ENCODE peak calls at places on chromosomes 12 and 14, in nine cellular contexts. One of them, this sample, is unnamed.

GRCh38 chr12:11861864-11862600 is 208.7 kb upstream of the BCL2L14 start:
- DNase-seq in WTC11: no peak
- DNase-seq in activated T-cell treated with anti-CD3 and anti-CD28 coated beads, Interleukin-2, amount 50 U/mL, for 4 hours: no peak
- DNase-seq in fibroblast of the conjunctiva: no peak
- DNase-seq in SHP77: no peak
- DNase-seq in fibroblast of pulmonary artery: no peak
- DNase-seq in transverse colon: no peak
- DNase-seq in NCI-H2107: no peak
- DNase-seq in frontal cortex: no peak
- DNase-seq in this sample: no peak

GRCh38 chr12:67276469-67276868 is 7.3 kb downstream of the CAND1 start:
- DNase-seq in fibroblast of the conjunctiva: no peak
- DNase-seq in transverse colon: no peak
- DNase-seq in WTC11: no peak
- DNase-seq in SHP77: no peak
- DNase-seq in frontal cortex: no peak
- DNase-seq in NCI-H2107: no peak
- DNase-seq in fibroblast of pulmonary artery: no peak
- DNase-seq in activated T-cell treated with anti-CD3 and anti-CD28 coated beads, Interleukin-2, amount 50 U/mL, for 4 hours: no peak
- DNase-seq in this sample: no peak

GRCh38 chr14:105477659-105478623 is 3.3 kb downstream of the CRIP2 start:
- DNase-seq in activated T-cell treated with anti-CD3 and anti-CD28 coated beads, Interleukin-2, amount 50 U/mL, for 4 hours: peak
- DNase-seq in fibroblast of pulmonary artery: no peak
- DNase-seq in SHP77: no peak
- DNase-seq in WTC11: no peak
- DNase-seq in transverse colon: no peak
- DNase-seq in NCI-H2107: peak
- DNase-seq in fibroblast of the conjunctiva: no peak
- DNase-seq in frontal cortex: no peak
- DNase-seq in this sample: no peak

GRCh38 chr12:70484464-70484863 is 118.4 kb downstream of the KCNMB4 start:
- DNase-seq in activated T-cell treated with anti-CD3 and anti-CD28 coated beads, Interleukin-2, amount 50 U/mL, for 4 hours: no peak
- DNase-seq in fibroblast of the conjunctiva: no peak
- DNase-seq in fibroblast of pulmonary artery: no peak
- DNase-seq in SHP77: no peak
- DNase-seq in frontal cortex: no peak
- DNase-seq in NCI-H2107: no peak
- DNase-seq in transverse colon: no peak
- DNase-seq in WTC11: no peak
- DNase-seq in this sample: no peak

GRCh38 chr12:30985814-30986452 is 59.4 kb downstream of the TSPAN11 start:
- DNase-seq in transverse colon: peak
- DNase-seq in fibroblast of the conjunctiva: peak
- DNase-seq in NCI-H2107: peak
- DNase-seq in SHP77: peak
- DNase-seq in activated T-cell treated with anti-CD3 and anti-CD28 coated beads, Interleukin-2, amount 50 U/mL, for 4 hours: no peak
- DNase-seq in frontal cortex: peak
- DNase-seq in fibroblast of pulmonary artery: peak
- DNase-seq in WTC11: peak
- DNase-seq in this sample: peak

GRCh38 chr14:93748208-93749080 is 39.8 kb downstream of the PRIMA1 start:
- DNase-seq in activated T-cell treated with anti-CD3 and anti-CD28 coated beads, Interleukin-2, amount 50 U/mL, for 4 hours: no peak
- DNase-seq in SHP77: no peak
- DNase-seq in frontal cortex: no peak
- DNase-seq in NCI-H2107: no peak
- DNase-seq in fibroblast of the conjunctiva: no peak
- DNase-seq in fibroblast of pulmonary artery: no peak
- DNase-seq in transverse colon: no peak
- DNase-seq in WTC11: no peak
- DNase-seq in this sample: no peak

GRCh38 chr12:5648692-5649338 is 216.9 kb downstream of the NTF3 start:
- DNase-seq in NCI-H2107: peak
- DNase-seq in frontal cortex: no peak
- DNase-seq in WTC11: peak
- DNase-seq in activated T-cell treated with anti-CD3 and anti-CD28 coated beads, Interleukin-2, amount 50 U/mL, for 4 hours: no peak
- DNase-seq in fibroblast of pulmonary artery: peak
- DNase-seq in transverse colon: no peak
- DNase-seq in SHP77: peak
- DNase-seq in fibroblast of the conjunctiva: no peak
- DNase-seq in this sample: peak

GRCh38 chr12:54311091-54311490 is 10.3 kb upstream of the NFE2 start:
- DNase-seq in fibroblast of pulmonary artery: no peak
- DNase-seq in transverse colon: no peak
- DNase-seq in frontal cortex: no peak
- DNase-seq in SHP77: no peak
- DNase-seq in WTC11: no peak
- DNase-seq in fibroblast of the conjunctiva: no peak
- DNase-seq in activated T-cell treated with anti-CD3 and anti-CD28 coated beads, Interleukin-2, amount 50 U/mL, for 4 hours: no peak
- DNase-seq in NCI-H2107: no peak
- DNase-seq in this sample: no peak

GRCh38 chr12:85155791-85156190 is 119.6 kb downstream of the LRRIQ1 start:
- DNase-seq in frontal cortex: no peak
- DNase-seq in transverse colon: no peak
- DNase-seq in WTC11: no peak
- DNase-seq in fibroblast of the conjunctiva: peak
- DNase-seq in activated T-cell treated with anti-CD3 and anti-CD28 coated beads, Interleukin-2, amount 50 U/mL, for 4 hours: no peak
- DNase-seq in SHP77: peak
- DNase-seq in fibroblast of pulmonary artery: peak
- DNase-seq in NCI-H2107: no peak
- DNase-seq in this sample: no peak

GRCh38 chr14:71365305-71365865 is 458.1 kb downstream of the PCNX1 start:
- DNase-seq in SHP77: no peak
- DNase-seq in activated T-cell treated with anti-CD3 and anti-CD28 coated beads, Interleukin-2, amount 50 U/mL, for 4 hours: no peak
- DNase-seq in fibroblast of the conjunctiva: no peak
- DNase-seq in NCI-H2107: no peak
- DNase-seq in fibroblast of pulmonary artery: no peak
- DNase-seq in frontal cortex: no peak
- DNase-seq in transverse colon: no peak
- DNase-seq in WTC11: no peak
- DNase-seq in this sample: no peak

GRCh38 chr12:120439646-120440247 is 1.8 kb downstream of the COX6A1 start:
- DNase-seq in SHP77: peak
- DNase-seq in transverse colon: peak
- DNase-seq in fibroblast of pulmonary artery: peak
- DNase-seq in NCI-H2107: peak
- DNase-seq in WTC11: peak
- DNase-seq in activated T-cell treated with anti-CD3 and anti-CD28 coated beads, Interleukin-2, amount 50 U/mL, for 4 hours: peak
- DNase-seq in fibroblast of the conjunctiva: peak
- DNase-seq in frontal cortex: peak
- DNase-seq in this sample: peak

GRCh38 chr12:108629156-108629555 is 4.5 kb downstream of the SELPLG start:
- DNase-seq in frontal cortex: no peak
- DNase-seq in WTC11: no peak
- DNase-seq in fibroblast of pulmonary artery: no peak
- DNase-seq in SHP77: no peak
- DNase-seq in activated T-cell treated with anti-CD3 and anti-CD28 coated beads, Interleukin-2, amount 50 U/mL, for 4 hours: no peak
- DNase-seq in transverse colon: peak
- DNase-seq in NCI-H2107: no peak
- DNase-seq in fibroblast of the conjunctiva: no peak
- DNase-seq in this sample: no peak

GRCh38 chr12:101021911-101022388 is 188.1 kb downstream of the SLC5A8 start:
- DNase-seq in SHP77: no peak
- DNase-seq in activated T-cell treated with anti-CD3 and anti-CD28 coated beads, Interleukin-2, amount 50 U/mL, for 4 hours: no peak
- DNase-seq in fibroblast of the conjunctiva: peak
- DNase-seq in transverse colon: no peak
- DNase-seq in NCI-H2107: no peak
- DNase-seq in frontal cortex: no peak
- DNase-seq in fibroblast of pulmonary artery: peak
- DNase-seq in WTC11: no peak
- DNase-seq in this sample: no peak

GRCh38 chr12:84502907-84503787 is 409.5 kb downstream of the SLC6A15 start:
- DNase-seq in frontal cortex: peak
- DNase-seq in fibroblast of pulmonary artery: peak
- DNase-seq in transverse colon: peak
- DNase-seq in SHP77: peak
- DNase-seq in NCI-H2107: peak
- DNase-seq in activated T-cell treated with anti-CD3 and anti-CD28 coated beads, Interleukin-2, amount 50 U/mL, for 4 hours: no peak
- DNase-seq in WTC11: peak
- DNase-seq in fibroblast of the conjunctiva: peak
- DNase-seq in this sample: no peak

GRCh38 chr12:71797506-71797905 is 42.1 kb upstream of the TBC1D15 start:
- DNase-seq in transverse colon: no peak
- DNase-seq in WTC11: no peak
- DNase-seq in SHP77: no peak
- DNase-seq in fibroblast of the conjunctiva: peak
- DNase-seq in NCI-H2107: no peak
- DNase-seq in activated T-cell treated with anti-CD3 and anti-CD28 coated beads, Interleukin-2, amount 50 U/mL, for 4 hours: no peak
- DNase-seq in fibroblast of pulmonary artery: no peak
- DNase-seq in frontal cortex: no peak
- DNase-seq in this sample: no peak

GRCh38 chr14:76346391-76347160 is 29.4 kb upstream of the ESRRB start:
- DNase-seq in fibroblast of the conjunctiva: no peak
- DNase-seq in SHP77: peak
- DNase-seq in WTC11: no peak
- DNase-seq in fibroblast of pulmonary artery: no peak
- DNase-seq in frontal cortex: no peak
- DNase-seq in NCI-H2107: no peak
- DNase-seq in transverse colon: no peak
- DNase-seq in activated T-cell treated with anti-CD3 and anti-CD28 coated beads, Interleukin-2, amount 50 U/mL, for 4 hours: no peak
- DNase-seq in this sample: no peak

GRCh38 chr14:39368261-39368959 is 63.8 kb downstream of the FBXO33 start:
- DNase-seq in WTC11: peak
- DNase-seq in activated T-cell treated with anti-CD3 and anti-CD28 coated beads, Interleukin-2, amount 50 U/mL, for 4 hours: no peak
- DNase-seq in SHP77: peak
- DNase-seq in transverse colon: peak
- DNase-seq in fibroblast of pulmonary artery: peak
- DNase-seq in fibroblast of the conjunctiva: peak
- DNase-seq in NCI-H2107: peak
- DNase-seq in frontal cortex: no peak
- DNase-seq in this sample: peak

GRCh38 chr14:74501135-74501614 is 7.6 kb downstream of the ISCA2 start:
- DNase-seq in WTC11: peak
- DNase-seq in activated T-cell treated with anti-CD3 and anti-CD28 coated beads, Interleukin-2, amount 50 U/mL, for 4 hours: no peak
- DNase-seq in fibroblast of pulmonary artery: peak
- DNase-seq in frontal cortex: peak
- DNase-seq in transverse colon: peak
- DNase-seq in fibroblast of the conjunctiva: peak
- DNase-seq in SHP77: peak
- DNase-seq in NCI-H2107: peak
- DNase-seq in this sample: peak

GRCh38 chr12:119262388-119262787 is 72.1 kb upstream of the CCDC60 start:
- DNase-seq in transverse colon: no peak
- DNase-seq in SHP77: no peak
- DNase-seq in fibroblast of pulmonary artery: no peak
- DNase-seq in WTC11: no peak
- DNase-seq in activated T-cell treated with anti-CD3 and anti-CD28 coated beads, Interleukin-2, amount 50 U/mL, for 4 hours: no peak
- DNase-seq in NCI-H2107: no peak
- DNase-seq in frontal cortex: no peak
- DNase-seq in fibroblast of the conjunctiva: no peak
- DNase-seq in this sample: no peak

GRCh38 chr12:132338311-132338710 is 8.9 kb upstream of the GALNT9 start:
- DNase-seq in frontal cortex: no peak
- DNase-seq in WTC11: no peak
- DNase-seq in fibroblast of pulmonary artery: no peak
- DNase-seq in activated T-cell treated with anti-CD3 and anti-CD28 coated beads, Interleukin-2, amount 50 U/mL, for 4 hours: no peak
- DNase-seq in fibroblast of the conjunctiva: no peak
- DNase-seq in NCI-H2107: no peak
- DNase-seq in SHP77: no peak
- DNase-seq in transverse colon: no peak
- DNase-seq in this sample: no peak

GRCh38 chr12:115451785-115452736 is 768.1 kb upstream of the TBX3 start:
- DNase-seq in activated T-cell treated with anti-CD3 and anti-CD28 coated beads, Interleukin-2, amount 50 U/mL, for 4 hours: no peak
- DNase-seq in transverse colon: no peak
- DNase-seq in WTC11: peak
- DNase-seq in SHP77: peak
- DNase-seq in NCI-H2107: no peak
- DNase-seq in fibroblast of pulmonary artery: peak
- DNase-seq in frontal cortex: peak
- DNase-seq in fibroblast of the conjunctiva: no peak
- DNase-seq in this sample: peak

GRCh38 chr14:44785096-44785495 is 176.7 kb downstream of the KLHL28 start:
- DNase-seq in WTC11: no peak
- DNase-seq in fibroblast of pulmonary artery: peak
- DNase-seq in fibroblast of the conjunctiva: no peak
- DNase-seq in SHP77: no peak
- DNase-seq in frontal cortex: no peak
- DNase-seq in NCI-H2107: no peak
- DNase-seq in transverse colon: no peak
- DNase-seq in activated T-cell treated with anti-CD3 and anti-CD28 coated beads, Interleukin-2, amount 50 U/mL, for 4 hours: no peak
- DNase-seq in this sample: no peak

GRCh38 chr14:94025720-94026119 is 420 bp upstream of the OTUB2 start:
- DNase-seq in WTC11: no peak
- DNase-seq in SHP77: no peak
- DNase-seq in NCI-H2107: no peak
- DNase-seq in fibroblast of the conjunctiva: no peak
- DNase-seq in transverse colon: no peak
- DNase-seq in fibroblast of pulmonary artery: no peak
- DNase-seq in frontal cortex: no peak
- DNase-seq in activated T-cell treated with anti-CD3 and anti-CD28 coated beads, Interleukin-2, amount 50 U/mL, for 4 hours: no peak
- DNase-seq in this sample: no peak

GRCh38 chr14:85542623-85543022 is 12.7 kb downstream of the FLRT2 start:
- DNase-seq in WTC11: no peak
- DNase-seq in transverse colon: no peak
- DNase-seq in fibroblast of pulmonary artery: peak
- DNase-seq in SHP77: no peak
- DNase-seq in NCI-H2107: no peak
- DNase-seq in fibroblast of the conjunctiva: no peak
- DNase-seq in frontal cortex: no peak
- DNase-seq in activated T-cell treated with anti-CD3 and anti-CD28 coated beads, Interleukin-2, amount 50 U/mL, for 4 hours: no peak
- DNase-seq in this sample: no peak

GRCh38 chr12:123131291-123131831 is 19.5 kb downstream of the PITPNM2 start:
- DNase-seq in WTC11: no peak
- DNase-seq in NCI-H2107: no peak
- DNase-seq in fibroblast of pulmonary artery: no peak
- DNase-seq in transverse colon: peak
- DNase-seq in SHP77: no peak
- DNase-seq in frontal cortex: no peak
- DNase-seq in fibroblast of the conjunctiva: no peak
- DNase-seq in activated T-cell treated with anti-CD3 and anti-CD28 coated beads, Interleukin-2, amount 50 U/mL, for 4 hours: no peak
- DNase-seq in this sample: no peak

GRCh38 chr12:106601031-106601430 is 18.2 kb downstream of the RFX4 start:
- DNase-seq in fibroblast of the conjunctiva: no peak
- DNase-seq in SHP77: peak
- DNase-seq in NCI-H2107: no peak
- DNase-seq in fibroblast of pulmonary artery: no peak
- DNase-seq in transverse colon: no peak
- DNase-seq in activated T-cell treated with anti-CD3 and anti-CD28 coated beads, Interleukin-2, amount 50 U/mL, for 4 hours: no peak
- DNase-seq in WTC11: peak
- DNase-seq in frontal cortex: no peak
- DNase-seq in this sample: no peak

GRCh38 chr14:29930283-29930682 is 2.6 kb upstream of the PRKD1 start:
- DNase-seq in WTC11: no peak
- DNase-seq in NCI-H2107: no peak
- DNase-seq in SHP77: no peak
- DNase-seq in frontal cortex: no peak
- DNase-seq in activated T-cell treated with anti-CD3 and anti-CD28 coated beads, Interleukin-2, amount 50 U/mL, for 4 hours: no peak
- DNase-seq in transverse colon: no peak
- DNase-seq in fibroblast of the conjunctiva: no peak
- DNase-seq in fibroblast of pulmonary artery: peak
- DNase-seq in this sample: no peak

GRCh38 chr12:43245947-43246346 is 306.1 kb downstream of the ADAMTS20 start:
- DNase-seq in NCI-H2107: no peak
- DNase-seq in fibroblast of pulmonary artery: no peak
- DNase-seq in activated T-cell treated with anti-CD3 and anti-CD28 coated beads, Interleukin-2, amount 50 U/mL, for 4 hours: no peak
- DNase-seq in SHP77: no peak
- DNase-seq in transverse colon: no peak
- DNase-seq in WTC11: no peak
- DNase-seq in frontal cortex: no peak
- DNase-seq in fibroblast of the conjunctiva: no peak
- DNase-seq in this sample: no peak

GRCh38 chr14:64873506-64874220 is 6.0 kb downstream of the SPTB start:
- DNase-seq in activated T-cell treated with anti-CD3 and anti-CD28 coated beads, Interleukin-2, amount 50 U/mL, for 4 hours: no peak
- DNase-seq in NCI-H2107: no peak
- DNase-seq in fibroblast of pulmonary artery: no peak
- DNase-seq in fibroblast of the conjunctiva: no peak
- DNase-seq in SHP77: no peak
- DNase-seq in frontal cortex: no peak
- DNase-seq in transverse colon: no peak
- DNase-seq in WTC11: no peak
- DNase-seq in this sample: no peak

GRCh38 chr12:64058541-64059321 is 163.4 kb downstream of the KICS2 start:
- DNase-seq in activated T-cell treated with anti-CD3 and anti-CD28 coated beads, Interleukin-2, amount 50 U/mL, for 4 hours: no peak
- DNase-seq in WTC11: no peak
- DNase-seq in NCI-H2107: no peak
- DNase-seq in SHP77: no peak
- DNase-seq in transverse colon: no peak
- DNase-seq in fibroblast of the conjunctiva: no peak
- DNase-seq in frontal cortex: no peak
- DNase-seq in fibroblast of pulmonary artery: no peak
- DNase-seq in this sample: no peak

GRCh38 chr14:22836301-22837058 is at the start of gene MMP14:
- DNase-seq in SHP77: no peak
- DNase-seq in frontal cortex: peak
- DNase-seq in NCI-H2107: no peak
- DNase-seq in activated T-cell treated with anti-CD3 and anti-CD28 coated beads, Interleukin-2, amount 50 U/mL, for 4 hours: no peak
- DNase-seq in WTC11: peak
- DNase-seq in transverse colon: peak
- DNase-seq in fibroblast of pulmonary artery: peak
- DNase-seq in fibroblast of the conjunctiva: peak
- DNase-seq in this sample: peak